ENCODE peak calls at places on chromosomes 6 and 20, in eight cellular contexts. D is HS-5, X is LoVo, O is WTC11, N is NCI-H1436, Q is amniotic stem cell, Y is HTR-8/SVneo, G is activated T-cell treated with anti-CD3 and anti-CD28 coated beads for 24 hours. P is an unnamed sample.
A peak's percentile ranks its signal among the peaks of the same experiment; 100 is the strongest.

GRCh38 chr6:33248643-33248931 is 23.1 kb downstream of the VPS52 start:
- DNase-seq in G (no peak), O (no peak), D (peak; percentile 46), N (no peak), X (no peak), Q (peak; percentile 45), Y (no peak), P (peak; percentile 9)

GRCh38 chr20:32558526-32558925 is 26.6 kb downstream of the NOL4L start:
- DNase-seq in O (no peak), Q (no peak), X (no peak), N (no peak), Y (no peak), G (no peak), D (no peak), P (no peak)

GRCh38 chr20:10280016-10280908 is 61.6 kb downstream of the SNAP25 start:
- DNase-seq in D (no peak), N (no peak), X (no peak), Y (no peak), Q (no peak), O (no peak), G (no peak), P (no peak)

GRCh38 chr6:44043479-44044153 is 83.6 kb downstream of the MRPL14 start:
- DNase-seq in N (no peak), Q (no peak), D (no peak), O (peak; percentile 54), G (no peak), X (no peak), Y (no peak), P (no peak)

GRCh38 chr6:167405778-167406532 is 81.1 kb downstream of the TTLL2 start:
- DNase-seq in N (no peak), X (no peak), D (no peak), Y (no peak), G (no peak), Q (no peak), O (no peak), P (no peak)

GRCh38 chr20:3801299-3801698 is 5.2 kb downstream of the CDC25B start:
- DNase-seq in O (no peak), Y (no peak), Q (no peak), N (no peak), D (no peak), G (no peak), X (no peak), P (no peak)

GRCh38 chr20:23257848-23258746 is 92.5 kb upstream of the NXT1 start:
- DNase-seq in D (peak; percentile 80), Y (peak; percentile 57), N (peak; percentile 86), X (no peak), Q (peak; percentile 66), O (no peak), G (no peak), P (no peak)

GRCh38 chr6:106979435-106979884 is 4.9 kb upstream of the CD24 start:
- DNase-seq in O (peak; percentile 94), D (peak; percentile 40), Q (peak; percentile 82), Y (peak; percentile 78), G (peak; percentile 67), X (peak; percentile 83), N (peak; percentile 75), P (peak; percentile 77)

GRCh38 chr6:46735720-46736031 is 501 bp upstream of the PLA2G7 start:
- DNase-seq in Q (no peak), G (no peak), N (no peak), O (no peak), Y (no peak), X (no peak), D (no peak), P (no peak)

GRCh38 chr6:99241905-99242534 is 107.5 kb downstream of the FAXC start:
- DNase-seq in D (peak; percentile 31), Y (peak; percentile 23), G (no peak), O (peak; percentile 37), N (no peak), X (peak; percentile 7), Q (no peak), P (no peak)

GRCh38 chr6:89724981-89725380 is 86.4 kb upstream of the LYRM2 start:
- DNase-seq in X (no peak), Q (no peak), O (no peak), N (no peak), D (no peak), G (no peak), Y (no peak), P (no peak)

GRCh38 chr6:72216222-72217106 is 330.1 kb downstream of the RIMS1 start:
- DNase-seq in Y (no peak), N (no peak), D (no peak), Q (no peak), O (no peak), X (no peak), G (no peak), P (no peak)

GRCh38 chr20:3654326-3655031 is 8.7 kb downstream of the GFRA4 start:
- DNase-seq in D (no peak), O (no peak), Y (no peak), Q (no peak), N (no peak), X (no peak), G (no peak), P (no peak)

GRCh38 chr20:14953736-14954135 is 616.3 kb upstream of the FLRT3 start:
- DNase-seq in N (no peak), Y (no peak), X (no peak), G (no peak), Q (no peak), D (no peak), O (no peak), P (no peak)

GRCh38 chr6:37170273-37171140 is 555 bp downstream of the PIM1 start:
- DNase-seq in N (peak; percentile 35), Q (no peak), G (no peak), D (no peak), X (no peak), Y (no peak), O (peak; percentile 70), P (no peak)

GRCh38 chr6:149335924-149336323 is 18.4 kb downstream of the TAB2 start:
- DNase-seq in Q (no peak), Y (no peak), N (no peak), X (peak; percentile 81), G (peak; percentile 59), O (no peak), D (peak; percentile 57), P (peak; percentile 56)

GRCh38 chr20:36435799-36436541 is 105.3 kb upstream of the MYL9 start:
- DNase-seq in Y (peak; percentile 48), G (peak; percentile 80), X (peak; percentile 65), N (no peak), D (no peak), O (peak; percentile 99), Q (no peak), P (peak; percentile 82)

GRCh38 chr6:13450628-13451027 is 36.8 kb downstream of the GFOD1 start:
- DNase-seq in O (no peak), D (no peak), X (no peak), Y (no peak), Q (no peak), G (no peak), N (no peak), P (no peak)

GRCh38 chr6:53647437-53648094 is 18.0 kb downstream of the KLHL31 start:
- DNase-seq in X (no peak), D (peak; percentile 6), Y (no peak), G (peak; percentile 27), N (no peak), Q (no peak), O (no peak), P (peak; percentile 30)

GRCh38 chr6:117352466-117353081 is 73.2 kb downstream of the ROS1 start:
- DNase-seq in D (no peak), O (no peak), X (peak; percentile 12), Y (peak; percentile 8), Q (peak; percentile 2), N (no peak), G (no peak), P (no peak)

GRCh38 chr20:47392721-47393073 is 36.2 kb upstream of the ZMYND8 start:
- DNase-seq in O (no peak), G (no peak), Q (no peak), N (no peak), X (no peak), D (peak; percentile 89), Y (no peak), P (no peak)

GRCh38 chr6:63527658-63528514 is 44.4 kb upstream of the LOC128125822 start:
- DNase-seq in Q (no peak), O (no peak), X (peak; percentile 78), G (no peak), D (peak; percentile 99), N (no peak), Y (peak; percentile 92), P (no peak)

GRCh38 chr6:148146717-148147116 is 195.9 kb upstream of the SASH1 start:
- DNase-seq in Y (peak; percentile 6), N (no peak), D (no peak), X (no peak), Q (no peak), G (peak; percentile 45), O (no peak), P (peak; percentile 59)

GRCh38 chr6:169783971-169784930 is 32.8 kb downstream of the ERMARD start:
- DNase-seq in D (no peak), G (no peak), X (no peak), N (no peak), Y (no peak), Q (no peak), O (no peak), P (no peak)

GRCh38 chr6:132445201-132445951 is 44.1 kb upstream of the MOXD1 start:
- DNase-seq in O (no peak), Q (peak; percentile 19), D (peak; percentile 96), G (no peak), Y (peak; percentile 18), X (no peak), N (no peak), P (no peak)

GRCh38 chr6:154341876-154342275 is 14.7 kb downstream of the IPCEF1 start:
- DNase-seq in N (no peak), D (no peak), X (no peak), O (no peak), Q (no peak), Y (peak; percentile 33), G (no peak), P (no peak)

GRCh38 chr6:43274127-43274915 is 23.7 kb upstream of the SLC22A7 start:
- DNase-seq in D (no peak), Y (no peak), G (no peak), X (no peak), O (no peak), N (no peak), Q (no peak), P (no peak)

GRCh38 chr20:4225778-4226177 is 210.4 kb upstream of the RNF24 start:
- DNase-seq in Y (peak; percentile 73), N (no peak), D (peak; percentile 97), X (peak; percentile 54), G (no peak), O (no peak), Q (peak; percentile 78), P (no peak)

GRCh38 chr6:6730831-6731230 is 142.3 kb downstream of the LY86 start:
- DNase-seq in G (no peak), N (no peak), D (peak; percentile 62), X (no peak), O (no peak), Y (no peak), Q (peak; percentile 12), P (no peak)

GRCh38 chr20:17806739-17807441 is 107.1 kb downstream of the BANF2 start:
- DNase-seq in D (no peak), X (no peak), Q (no peak), Y (no peak), O (peak; percentile 62), N (no peak), G (no peak), P (no peak)

GRCh38 chr6:28683945-28684538 is 158.4 kb downstream of the GPX5 start:
- DNase-seq in Q (no peak), N (peak; percentile 14), D (peak; percentile 28), G (no peak), O (peak; percentile 27), Y (no peak), X (peak; percentile 69), P (no peak)